ENCODE peak calls at places on chromosomes 5 and 9, in four cellular contexts. I is IMR-90, J is K562, A is PC-9. Z is an unnamed sample.

GRCh38 chr9:36632892-36633291 is 60.2 kb downstream of the MELK start:
- DNase-seq in I (peak), J (peak), A (no peak), Z (peak)

GRCh38 chr5:134845335-134845851 is 375 bp upstream of the C5orf24 start:
- DNase-seq in I (peak), J (no peak), A (no peak), Z (no peak)

GRCh38 chr5:111772456-111772855 is 15.5 kb upstream of the NREP start:
- DNase-seq in I (peak), J (no peak), A (no peak), Z (peak)

GRCh38 chr9:125343518-125344284 is 82.1 kb downstream of the GAPVD1 start:
- DNase-seq in I (peak), J (no peak), A (peak), Z (peak)

GRCh38 chr5:151424892-151425523 is 22.4 kb upstream of the SLC36A1 start:
- DNase-seq in I (no peak), J (no peak), A (no peak), Z (no peak)

GRCh38 chr9:69121155-69122085 is 52.7 kb upstream of the TJP2 start:
- DNase-seq in I (peak), J (no peak), A (no peak), Z (peak)

GRCh38 chr5:103867857-103868598 is 305.4 kb upstream of the NUDT12 start:
- DNase-seq in I (no peak), J (no peak), A (no peak), Z (no peak)

GRCh38 chr5:28543699-28544098 is 1505.3 kb upstream of the CDH9 start:
- DNase-seq in I (no peak), J (no peak), A (no peak), Z (no peak)

GRCh38 chr5:95382843-95383242 is 8.3 kb upstream of the FAM81B start:
- DNase-seq in I (no peak), J (no peak), A (no peak), Z (no peak)

GRCh38 chr9:126692759-126693427 is 79.2 kb downstream of the LMX1B start:
- DNase-seq in I (no peak), J (no peak), A (no peak), Z (no peak)

GRCh38 chr9:110472111-110472510 is 107.4 kb downstream of the SVEP1 start:
- DNase-seq in I (no peak), J (no peak), A (no peak), Z (no peak)

GRCh38 chr5:6448622-6449464 is at the start of gene UBE2QL1:
- DNase-seq in I (no peak), J (no peak), A (no peak), Z (peak)

GRCh38 chr5:78345485-78345884 is 14.9 kb upstream of the SCAMP1 start:
- DNase-seq in I (peak), J (no peak), A (no peak), Z (no peak)
- H3K4me2 ChIP-seq in I (peak), J (no peak), A (no peak), Z (no peak)

GRCh38 chr5:142486020-142486419 is 161.2 kb upstream of the SPRY4 start:
- DNase-seq in I (no peak), J (no peak), A (no peak), Z (no peak)
- H3K4me2 ChIP-seq in I (no peak), J (no peak), A (no peak), Z (no peak)

GRCh38 chr5:143495124-143495523 is 91.6 kb upstream of the NR3C1 start:
- DNase-seq in I (peak), J (no peak), A (peak), Z (no peak)
- H3K4me2 ChIP-seq in I (no peak), J (no peak), A (peak), Z (no peak)

DNA sequence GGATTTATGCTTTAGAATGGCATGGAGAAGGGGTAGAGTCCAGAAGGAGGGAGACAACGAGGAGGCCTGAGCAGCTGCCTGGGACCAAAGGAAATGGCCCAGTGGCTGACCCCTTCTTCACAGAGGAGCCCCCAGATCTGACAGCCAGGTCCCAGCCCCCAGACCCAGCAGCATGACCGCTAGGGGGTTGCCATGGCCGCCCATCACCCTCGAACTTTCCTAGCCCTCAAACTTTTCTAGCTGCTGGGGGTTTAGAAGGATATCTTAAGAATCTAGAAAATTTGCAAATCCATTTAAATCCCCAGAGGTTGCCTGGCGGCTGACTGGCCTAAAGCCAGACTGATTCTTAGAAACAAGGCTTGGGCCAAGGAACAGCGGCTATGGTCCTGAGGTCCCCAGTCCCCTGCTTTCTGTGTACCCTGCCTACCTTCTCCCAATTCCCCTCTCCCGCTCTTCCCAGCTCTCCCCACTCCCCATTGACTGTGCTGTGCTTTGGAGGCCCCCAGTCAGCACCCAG is 969 bp downstream of the PDGFRB start:
- DNase-seq in I (no peak), J (no peak), A (peak), Z (no peak)
- H3K4me2 ChIP-seq in I (peak), J (no peak), A (no peak), Z (peak)

GRCh38 chr9:133728856-133729645 is 9.1 kb downstream of the SARDH start:
- DNase-seq in I (no peak), J (no peak), A (no peak), Z (no peak)

GRCh38 chr9:133727277-133727875 is 10.8 kb downstream of the SARDH start:
- DNase-seq in I (no peak), J (no peak), A (no peak), Z (peak)

GRCh38 chr9:133725886-133726285 is 12.3 kb downstream of the SARDH start:
- DNase-seq in I (no peak), J (no peak), A (no peak), Z (no peak)

GRCh38 chr9:133727876-133728441 is 10.2 kb downstream of the SARDH start:
- DNase-seq in I (no peak), J (peak), A (no peak), Z (no peak)

DNA sequence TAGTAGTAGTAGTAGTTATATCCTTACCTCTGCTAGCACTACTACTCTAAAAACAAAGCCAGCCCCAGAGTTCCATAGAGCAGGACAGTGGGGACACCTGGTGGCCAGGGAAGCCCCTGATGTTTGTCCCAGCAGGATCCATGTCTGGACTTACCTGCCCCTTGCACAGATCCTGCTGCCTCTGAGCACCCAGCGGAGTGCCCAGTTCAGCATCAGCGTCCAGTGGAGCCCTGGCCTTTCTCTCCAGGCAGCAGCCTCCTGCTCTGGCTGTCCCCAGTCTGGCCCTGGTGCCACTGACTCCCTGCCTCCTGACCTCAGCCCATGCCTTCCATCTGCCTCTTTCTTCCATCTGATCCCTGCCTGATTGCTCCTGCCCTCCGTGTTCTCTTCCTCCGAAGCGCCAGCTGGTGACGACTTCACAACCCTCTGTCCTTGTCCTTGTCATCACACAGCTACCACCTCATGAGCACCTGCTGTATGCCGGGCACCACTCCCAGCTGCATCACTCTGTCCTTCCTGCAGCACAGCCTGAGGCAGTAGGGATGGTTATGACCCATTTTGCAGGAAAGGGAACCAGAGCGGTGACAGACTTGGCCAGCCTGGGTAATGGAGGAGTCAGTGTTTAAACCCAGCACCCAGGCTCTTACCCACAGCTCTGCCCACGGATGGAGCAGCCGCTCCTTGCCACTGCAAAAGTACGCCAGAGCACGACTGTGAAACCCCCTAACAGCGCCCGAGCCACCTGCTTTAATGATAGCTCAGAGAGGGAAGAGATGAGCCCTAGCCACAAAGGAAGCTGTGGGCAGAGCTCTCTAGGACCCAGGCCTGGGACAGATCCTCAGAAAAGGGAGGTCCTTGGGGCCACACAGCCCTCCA is 11.5 kb downstream of the SARDH start:
- DNase-seq in I (peak), J (peak), A (peak), Z (peak)
- H3K4me2 ChIP-seq in I (no peak), J (no peak), A (no peak), Z (no peak)

DNA sequence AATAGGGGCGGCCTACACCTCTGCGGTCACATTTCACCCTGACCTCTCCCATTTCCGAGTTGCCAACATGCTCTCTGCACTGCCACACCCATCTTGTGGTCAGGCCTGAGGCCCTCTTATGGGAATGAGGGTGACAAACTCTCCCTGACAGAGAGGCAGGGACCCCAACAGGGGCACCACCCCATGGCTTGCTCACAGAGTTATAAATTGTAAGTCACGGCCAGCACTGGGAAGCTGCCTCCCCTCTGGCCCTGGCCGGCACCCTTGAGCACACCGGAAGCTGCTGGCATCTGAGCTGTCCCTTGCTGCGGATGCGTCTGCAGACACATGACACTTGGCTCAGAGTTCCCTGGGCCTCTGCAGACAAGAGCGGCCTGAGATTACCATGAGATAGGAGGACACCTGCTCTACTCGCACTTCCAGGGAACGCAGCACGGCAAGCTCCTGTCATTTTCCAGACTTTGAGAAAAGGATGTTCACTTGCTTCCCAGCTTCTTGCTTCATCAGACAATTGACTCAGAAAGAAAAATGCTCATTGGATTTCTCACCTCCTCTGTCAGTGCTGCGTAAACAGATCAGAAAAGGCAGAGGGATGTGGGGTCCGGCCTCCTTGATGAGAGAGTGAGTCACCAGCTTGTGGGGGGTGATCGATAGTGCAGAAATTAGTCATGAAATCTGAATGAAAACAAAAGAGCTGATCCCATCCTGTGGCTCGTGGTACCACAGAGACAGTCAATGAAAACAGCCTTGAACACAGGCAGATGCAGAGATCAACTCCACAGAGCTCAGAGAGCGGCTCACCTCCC is 269.8 kb downstream of the SYK start:
- DNase-seq in I (peak), J (no peak), A (peak), Z (peak)
- H3K4me2 ChIP-seq in I (peak), J (no peak), A (peak), Z (no peak)

DNA sequence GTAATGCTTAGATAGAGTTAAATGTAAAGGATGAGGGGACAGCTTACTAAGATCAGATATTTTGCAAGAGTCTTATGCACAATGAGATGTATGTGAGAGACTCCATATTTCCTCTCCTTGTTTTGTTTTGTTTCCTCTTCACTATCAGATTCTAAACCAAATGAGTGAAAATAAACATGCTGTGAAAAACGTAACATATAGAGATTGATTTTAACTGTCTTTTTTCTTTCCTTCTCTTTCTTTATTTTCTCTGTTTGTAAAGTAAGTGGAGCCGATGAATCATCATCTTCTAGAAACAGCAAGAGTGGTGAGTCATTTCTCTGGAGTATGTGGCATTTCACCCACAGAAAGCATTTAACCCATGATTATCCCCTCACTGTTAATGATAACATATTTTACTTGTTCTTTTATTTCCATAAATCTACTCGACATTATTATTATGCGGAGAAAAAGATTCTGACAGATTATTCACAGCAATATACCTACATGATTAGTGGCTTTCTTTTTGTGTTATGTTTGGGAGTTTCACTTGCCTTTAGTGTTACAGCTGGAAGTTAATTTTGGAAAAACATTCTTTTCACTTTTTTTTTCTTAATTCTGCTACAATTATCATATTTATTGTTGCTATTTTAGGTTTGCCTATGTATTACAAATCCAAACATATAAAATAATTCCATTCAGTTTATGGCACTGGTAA is 2.1 kb upstream of the ANXA1 start:
- DNase-seq in I (peak), J (peak), A (peak), Z (peak)
- H3K4me2 ChIP-seq in I (peak), J (peak), A (peak), Z (peak)